ENCODE peak calls at places on chromosome 14, in seven cellular contexts. Y is Daoy, X is uterus, P is fibroblast of the aortic adventitia, I is GM13977, J is mucosa of gallbladder, Z is Caco-2. U is an unnamed sample.

GRCh38 chr14:33936391-33936790 is 14.5 kb downstream of the EGLN3 start:
- DNase-seq in Y (no peak), Z (no peak), P (no peak), I (no peak), X (no peak), J (no peak), U (no peak)

GRCh38 chr14:36988989-36989388 is 183.4 kb downstream of the SLC25A21 start:
- DNase-seq in Z (no peak), Y (peak), J (no peak), X (no peak), P (no peak), I (no peak), U (no peak)

GRCh38 chr14:89251066-89251465 is 166.0 kb downstream of the FOXN3 start:
- DNase-seq in J (no peak), P (no peak), I (no peak), Y (no peak), Z (no peak), X (no peak), U (no peak)

GRCh38 chr14:105439710-105440553 is 20.3 kb downstream of the MTA1 start:
- DNase-seq in Y (peak), Z (no peak), P (no peak), J (no peak), I (no peak), X (no peak), U (peak)

GRCh38 chr14:61511558-61511924 is 183.8 kb upstream of the HIF1A start:
- DNase-seq in I (no peak), X (no peak), P (no peak), Y (no peak), Z (no peak), J (peak), U (no peak)

GRCh38 chr14:94110552-94111181 is at the start of gene IFI27:
- DNase-seq in Y (peak), P (peak), J (peak), X (peak), I (no peak), Z (no peak), U (peak)

GRCh38 chr14:72401632-72402428 is 469.6 kb downstream of the RGS6 start:
- DNase-seq in Y (peak), I (no peak), X (no peak), Z (no peak), P (no peak), J (no peak), U (peak)

GRCh38 chr14:96264850-96265249 is 8.8 kb downstream of the BDKRB1 start:
- DNase-seq in Y (peak), P (peak), I (no peak), Z (no peak), X (no peak), J (no peak), U (no peak)

GRCh38 chr14:69999246-69999645 is 120.0 kb downstream of the SMOC1 start:
- DNase-seq in I (no peak), J (no peak), Z (no peak), P (peak), Y (peak), X (no peak), U (no peak)

GRCh38 chr14:23627961-23628360 is 8.2 kb upstream of the DHRS2 start:
- DNase-seq in X (no peak), P (no peak), Y (no peak), J (no peak), I (no peak), Z (no peak), U (no peak)

GRCh38 chr14:98189077-98189476 is 1082.9 kb downstream of the BCL11B start:
- DNase-seq in P (no peak), I (no peak), Z (no peak), X (no peak), Y (no peak), J (peak), U (no peak)

GRCh38 chr14:91246051-91246852 is 1.7 kb upstream of the GPR68 start:
- DNase-seq in Y (no peak), X (no peak), I (no peak), P (no peak), J (peak), Z (no peak), U (no peak)

GRCh38 chr14:68404652-68405183 is 388.1 kb downstream of the ZFP36L1 start:
- DNase-seq in Z (peak), Y (no peak), P (no peak), I (no peak), J (no peak), X (no peak), U (no peak)

GRCh38 chr14:86402547-86402946 is 872.6 kb downstream of the FLRT2 start:
- DNase-seq in I (no peak), J (no peak), Y (no peak), X (no peak), P (no peak), Z (no peak), U (no peak)

GRCh38 chr14:22630486-22630885 is 13.7 kb downstream of the OR6J1 start:
- DNase-seq in P (peak), I (no peak), Z (no peak), J (no peak), X (no peak), Y (peak), U (no peak)

GRCh38 chr14:37230551-37231194 is 32.9 kb downstream of the MIPOL1 start:
- DNase-seq in P (peak), X (no peak), Y (peak), I (peak), J (peak), Z (no peak), U (no peak)

GRCh38 chr14:24436355-24437019 is 6.1 kb downstream of the SDR39U1 start:
- DNase-seq in Z (no peak), I (peak), X (no peak), J (no peak), Y (peak), P (peak), U (no peak)

GRCh38 chr14:44778562-44778961 is 183.2 kb downstream of the KLHL28 start:
- DNase-seq in J (no peak), Z (no peak), X (no peak), Y (peak), I (no peak), P (peak), U (no peak)

GRCh38 chr14:91367173-91368171 is 50.1 kb downstream of the CCDC88C start:
- DNase-seq in X (no peak), Z (no peak), I (peak), P (no peak), Y (peak), J (no peak), U (no peak)

GRCh38 chr14:56648508-56649301 is 69.1 kb downstream of the TMEM260 start:
- DNase-seq in J (no peak), Y (no peak), P (no peak), Z (no peak), X (no peak), I (no peak), U (no peak)

GRCh38 chr14:34324363-34324795 is 137.7 kb downstream of the SPTSSA start:
- DNase-seq in Y (peak), Z (no peak), P (peak), X (no peak), J (peak), I (peak), U (no peak)

GRCh38 chr14:69081271-69081670 is 71.6 kb downstream of the DCAF5 start:
- DNase-seq in P (no peak), Y (no peak), Z (peak), J (no peak), X (no peak), I (no peak), U (no peak)

GRCh38 chr14:103091041-103091882 is 3.3 kb upstream of the EXOC3L4 start:
- DNase-seq in J (peak), Z (no peak), I (peak), P (peak), Y (peak), X (peak), U (peak)

GRCh38 chr14:88870777-88871176 is 46.3 kb downstream of the TTC8 start:
- DNase-seq in J (no peak), P (no peak), Y (no peak), Z (no peak), I (no peak), X (no peak), U (no peak)

GRCh38 chr14:79333198-79333546 is 878.1 kb downstream of the DIO2 start:
- DNase-seq in P (no peak), Y (no peak), X (no peak), J (no peak), I (no peak), Z (no peak), U (no peak)

GRCh38 chr14:99158646-99159165 is 113.3 kb downstream of the BCL11B start:
- DNase-seq in P (no peak), Z (no peak), X (no peak), Y (no peak), I (no peak), J (no peak), U (no peak)

GRCh38 chr14:105937253-105938054 is 411.1 kb downstream of the TMEM121 start:
- DNase-seq in X (no peak), Y (no peak), Z (no peak), I (no peak), P (no peak), J (peak), U (no peak)

GRCh38 chr14:31194095-31194494 is 13.5 kb downstream of the HECTD1 start:
- DNase-seq in P (no peak), X (no peak), J (no peak), Y (no peak), Z (no peak), I (no peak), U (no peak)

GRCh38 chr14:74552623-74553022 is 59.1 kb downstream of the ISCA2 start:
- DNase-seq in I (no peak), J (peak), P (peak), Y (no peak), Z (no peak), X (peak), U (peak)

GRCh38 chr14:91116913-91117588 is 3.2 kb downstream of the DGLUCY start:
- DNase-seq in Y (no peak), J (no peak), X (no peak), P (peak), I (no peak), Z (no peak), U (no peak)

GRCh38 chr14:68797180-68797670 is 4.4 kb upstream of the ZFP36L1 start:
- DNase-seq in Y (peak), Z (peak), I (peak), X (no peak), J (no peak), P (no peak), U (no peak)

GRCh38 chr14:23078692-23079116 is 16.2 kb downstream of the ACIN1 start:
- DNase-seq in J (peak), X (peak), P (peak), Y (peak), Z (peak), I (no peak), U (peak)

GRCh38 chr14:58876613-58877012 is 238.9 kb downstream of the DACT1 start:
- DNase-seq in Y (no peak), J (no peak), Z (no peak), P (peak), X (no peak), I (no peak), U (no peak)

GRCh38 chr14:95309261-95310051 is 10.3 kb downstream of the CLMN start:
- DNase-seq in Z (no peak), J (no peak), I (no peak), Y (no peak), P (no peak), X (no peak), U (no peak)

GRCh38 chr14:54651649-54652048 is 84.7 kb downstream of the SAMD4A start:
- DNase-seq in I (no peak), P (peak), Y (peak), X (no peak), J (no peak), Z (no peak), U (no peak)

GRCh38 chr14:21880918-21881317 is 207.3 kb upstream of the OR4E1 start:
- DNase-seq in X (no peak), Y (peak), P (no peak), J (no peak), I (no peak), Z (no peak), U (no peak)

GRCh38 chr14:37114039-37114438 is 58.4 kb downstream of the SLC25A21 start:
- DNase-seq in Z (no peak), Y (peak), J (no peak), P (no peak), I (no peak), X (no peak), U (no peak)